ENCODE peak calls at places on chromosomes 2 and 18, in six cellular contexts. V, I, U, B, G and T are unnamed samples.

GRCh38 chr2:148674063-148675020 is 29.8 kb downstream of the EPC2 start:
- DNase-seq in I (peak; percentile 78), G (peak; percentile 12), U (peak; percentile 77), V (peak; percentile 50), B (no peak), T (no peak)

GRCh38 chr2:20642026-20642971 is 8.6 kb downstream of the HS1BP3 start:
- DNase-seq in V (peak; percentile 64), B (peak; percentile 23), U (peak; percentile 57), G (peak; percentile 85), I (peak; percentile 79), T (no peak)

GRCh38 chr18:48475635-48476549 is 62.9 kb upstream of the CTIF start:
- DNase-seq in U (peak; percentile 82), I (peak; percentile 88), B (peak; percentile 63), V (peak; percentile 80), G (peak; percentile 83), T (peak; percentile 66)

GRCh38 chr18:63604791-63605567 is 17.8 kb downstream of the SERPINB13 start:
- DNase-seq in G (peak; percentile 84), U (peak; percentile 17), V (no peak), B (peak; percentile 13), I (no peak), T (no peak)

GRCh38 chr2:61538920-61539559 is 884 bp upstream of the XPO1 start:
- DNase-seq in V (peak; percentile 54), U (peak; percentile 10), G (peak; percentile 65), B (peak; percentile 31), I (peak; percentile 69), T (no peak)

GRCh38 chr2:192196451-192197194 is 1.9 kb upstream of the TMEFF2 start:
- DNase-seq in B (no peak), U (no peak), V (no peak), G (peak; percentile 10), I (peak; percentile 29), T (no peak)

GRCh38 chr2:204453730-204454167 is 91.5 kb upstream of the PARD3B start:
- DNase-seq in G (peak; percentile 9), U (no peak), I (peak; percentile 53), B (no peak), V (no peak), T (no peak)

GRCh38 chr2:84486436-84487115 is 27.5 kb upstream of the SUCLG1 start:
- DNase-seq in I (no peak), V (peak; percentile 81), G (peak; percentile 43), U (peak; percentile 42), B (peak; percentile 40), T (no peak)

GRCh38 chr18:36766836-36767235 is 62.0 kb downstream of the TPGS2 start:
- DNase-seq in G (no peak), U (no peak), I (no peak), B (no peak), V (no peak), T (no peak)

GRCh38 chr2:24635181-24635580 is 144.1 kb downstream of the NCOA1 start:
- DNase-seq in V (no peak), U (peak; percentile 31), G (peak; percentile 86), B (peak; percentile 2), I (no peak), T (no peak)

GRCh38 chr2:33219850-33220275 is 256.6 kb upstream of the RASGRP3 start:
- DNase-seq in U (peak; percentile 73), I (no peak), V (no peak), B (no peak), G (peak; percentile 37), T (no peak)

GRCh38 chr18:39946623-39947061 is 2008.4 kb upstream of the PIK3C3 start:
- DNase-seq in G (peak; percentile 88), U (peak; percentile 76), V (no peak), B (peak; percentile 86), I (peak; percentile 80), T (no peak)

GRCh38 chr2:71113843-71114242 is 16.2 kb downstream of the MCEE start:
- DNase-seq in U (no peak), I (no peak), B (no peak), G (no peak), V (no peak), T (no peak)

GRCh38 chr2:238636269-238637073 is 209.7 kb downstream of the ASB1 start:
- DNase-seq in V (no peak), I (peak; percentile 7), B (peak; percentile 39), U (peak; percentile 40), G (peak; percentile 58), T (no peak)

GRCh38 chr2:102735431-102736130 is 26.2 kb upstream of the TMEM182 start:
- DNase-seq in B (peak; percentile 6), G (no peak), I (peak; percentile 29), V (peak; percentile 57), U (peak; percentile 15), T (no peak)

GRCh38 chr2:146321175-146321574 is 1523.7 kb upstream of the ACVR2A start:
- DNase-seq in U (peak; percentile 72), V (no peak), B (peak; percentile 51), G (no peak), I (no peak), T (no peak)

GRCh38 chr2:237126519-237126918 is 40.8 kb downstream of the COPS8 start:
- DNase-seq in I (no peak), G (peak; percentile 44), U (no peak), V (no peak), B (no peak), T (no peak)

GRCh38 chr18:12242658-12243260 is 11.4 kb upstream of the CIDEA start:
- DNase-seq in I (no peak), V (no peak), U (no peak), G (no peak), B (no peak), T (no peak)

GRCh38 chr18:21391074-21391673 is 149.1 kb downstream of the GREB1L start:
- DNase-seq in I (peak; percentile 70), V (no peak), B (peak; percentile 75), U (peak; percentile 53), G (peak; percentile 85), T (no peak)

GRCh38 chr2:234339016-234339415 is 157.9 kb downstream of the ARL4C start:
- DNase-seq in I (no peak), B (peak; percentile 46), G (no peak), V (no peak), U (no peak), T (no peak)

GRCh38 chr2:238487652-238488346 is 61.1 kb downstream of the ASB1 start:
- DNase-seq in U (no peak), B (no peak), V (no peak), G (no peak), I (no peak), T (no peak)

GRCh38 chr2:19226871-19227270 is 131.6 kb downstream of the OSR1 start:
- DNase-seq in U (no peak), I (no peak), V (no peak), B (no peak), G (no peak), T (no peak)

GRCh38 chr2:158693476-158693875 is 101.6 kb upstream of the DAPL1 start:
- DNase-seq in V (no peak), I (no peak), B (no peak), G (no peak), U (no peak), T (no peak)

GRCh38 chr2:158702740-158703139 is 92.4 kb upstream of the DAPL1 start:
- DNase-seq in V (no peak), G (no peak), U (no peak), B (no peak), I (no peak), T (no peak)

GRCh38 chr2:158695287-158695686 is 99.8 kb upstream of the DAPL1 start:
- DNase-seq in I (no peak), U (no peak), V (no peak), B (no peak), G (no peak), T (no peak)

GRCh38 chr2:158699323-158699722 is 95.8 kb upstream of the DAPL1 start:
- DNase-seq in I (no peak), G (no peak), V (no peak), U (no peak), B (no peak), T (no peak)
- H3K27ac ChIP-seq in I (no peak overlapping the region), G (no peak overlapping the region), V (no peak overlapping the region), U (no peak overlapping the region), B (no peak overlapping the region), T (no peak overlapping the region)

DNA sequence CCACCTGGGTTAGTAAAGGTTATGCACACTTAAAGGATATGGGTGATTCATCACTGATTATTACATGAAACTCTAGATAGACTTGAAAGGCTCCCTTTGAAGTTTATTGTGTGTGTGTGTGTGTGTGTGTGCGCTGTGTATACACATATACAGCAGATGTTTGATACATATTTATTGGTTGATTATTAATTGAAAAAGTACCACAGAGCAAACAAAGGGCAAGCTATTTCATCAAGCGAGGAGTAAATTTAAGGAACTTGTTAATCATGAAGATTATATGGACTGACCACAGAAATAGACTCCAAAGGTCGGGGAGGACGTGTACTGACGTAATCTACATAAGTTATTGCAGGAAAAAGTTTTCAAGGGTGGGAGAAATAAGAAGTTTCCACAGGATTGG is 617.4 kb upstream of the POU3F3 start:
- DNase-seq in U (no peak), G (no peak), V (no peak), I (no peak), B (no peak), T (no peak)
- H3K9ac ChIP-seq in U (no peak overlapping the region), G (no peak overlapping the region), V (no peak overlapping the region), I (no peak overlapping the region), B (no peak overlapping the region), T (no peak overlapping the region)

GRCh38 chr2:10913501-10914271 is 2.0 kb downstream of the KCNF1 start:
- DNase-seq in I (no peak), U (no peak), V (no peak), G (no peak), B (no peak), T (no peak)
- H3K27ac ChIP-seq in I (no peak overlapping the region), U (no peak overlapping the region), V (no peak overlapping the region), G (no peak overlapping the region), B (no peak overlapping the region), T (no peak overlapping the region)

GRCh38 chr2:201852878-201853415 is 46.6 kb downstream of the CDK15 start:
- DNase-seq in V (peak; percentile 13), U (peak; percentile 34), B (no peak), G (peak; percentile 27), I (no peak), T (no peak)
- H3K9ac ChIP-seq in V (no peak overlapping the region), U (no peak overlapping the region), B (peak overlapping the region; percentile 80), G (no peak overlapping the region), I (no peak overlapping the region), T (no peak overlapping the region)

GRCh38 chr2:65276604-65277003 is 49.0 kb downstream of the ACTR2 start:
- DNase-seq in U (peak; percentile 30), V (no peak), B (peak; percentile 24), I (no peak), G (no peak), T (no peak)
- H3K27ac ChIP-seq in U (no peak overlapping the region), V (no peak overlapping the region), B (no peak overlapping the region), I (no peak overlapping the region), G (no peak overlapping the region), T (peak overlapping the region; percentile 74)